ENCODE peak calls at places on chromosome 19, in four cellular contexts. T is smooth muscle cell of the brain vasculature, Y is mammary epithelial cell, M is body of pancreas. B is an unnamed sample.

GRCh38 chr19:28556371-28556770 is 656.6 kb downstream of the UQCRFS1 start:
- DNase-seq in Y (no peak), T (no peak), M (no peak), B (no peak)

GRCh38 chr19:19774354-19775033 is 41.6 kb upstream of the ZNF14 start:
- DNase-seq in Y (no peak), M (no peak), T (no peak), B (no peak)

GRCh38 chr19:13299838-13300237 is 149.6 kb downstream of the IER2 start:
- DNase-seq in M (no peak), T (no peak), Y (no peak), B (no peak)

GRCh38 chr19:33819875-33820781 is 23.5 kb downstream of the KCTD15 start:
- DNase-seq in M (peak), Y (peak), T (no peak), B (peak)

GRCh38 chr19:2610637-2611482 is 91.6 kb downstream of the GNG7 start:
- DNase-seq in Y (peak), M (peak), T (peak), B (peak)

GRCh38 chr19:2719232-2719735 is 1.9 kb downstream of the DIRAS1 start:
- DNase-seq in T (no peak), M (no peak), Y (no peak), B (no peak)

GRCh38 chr19:7980168-7980567 is 25.3 kb downstream of the ELAVL1 start:
- DNase-seq in M (no peak), Y (no peak), T (no peak), B (no peak)

GRCh38 chr19:14267224-14267741 is 61.3 kb upstream of the ADGRL1 start:
- DNase-seq in M (no peak), T (no peak), Y (no peak), B (no peak)

GRCh38 chr19:32977269-32977668 is 5.2 kb downstream of the FAAP24 start:
- DNase-seq in M (no peak), Y (no peak), T (no peak), B (no peak)

GRCh38 chr19:5326986-5327623 is 13.5 kb downstream of the PTPRS start:
- DNase-seq in M (no peak), T (no peak), Y (no peak), B (no peak)

GRCh38 chr19:46147791-46148288 is at the start of gene IGFL2:
- DNase-seq in M (no peak), T (no peak), Y (peak), B (no peak)

GRCh38 chr19:44723299-44723951 is 24.5 kb downstream of the CEACAM16 start:
- DNase-seq in Y (no peak), M (no peak), T (no peak), B (no peak)

B was measured in ACHN.